ENCODE peak calls at places on chromosome 5, in eight cellular contexts. N is SK-N-SH, M is A549, A is WTC11, C is GM12878, E is HCT116, G is NB4, W is K562. K is an unnamed sample.

GRCh38 chr5:136677219-136677618 is 311.9 kb upstream of the TRPC7 start:
- DNase-seq in N (no peak), M (no peak), A (no peak), C (no peak), E (no peak), G (no peak), W (no peak), K (no peak)

GRCh38 chr5:133509742-133510079 is 102.6 kb downstream of the FSTL4 start:
- DNase-seq in N (peak), M (no peak), A (no peak), C (no peak), E (no peak), G (no peak), W (no peak), K (no peak)

GRCh38 chr5:14337603-14338002 is 194.5 kb downstream of the TRIO start:
- DNase-seq in N (no peak), M (no peak), A (no peak), C (no peak), E (no peak), G (no peak), W (no peak), K (no peak)

GRCh38 chr5:181053760-181054122 is 13.7 kb downstream of the BTNL9 start:
- DNase-seq in N (no peak), M (no peak), A (peak), C (no peak), E (no peak), G (no peak), W (no peak), K (no peak)

GRCh38 chr5:72427488-72428437 is 79.4 kb downstream of the ZNF366 start:
- DNase-seq in N (no peak), M (no peak), A (no peak), C (no peak), E (no peak), G (no peak), W (no peak), K (peak)

GRCh38 chr5:37875051-37875787 is 35.4 kb upstream of the GDNF start:
- DNase-seq in N (no peak), M (no peak), A (no peak), C (no peak), E (no peak), G (peak), W (no peak), K (no peak)

GRCh38 chr5:72467987-72468386 is 39.2 kb downstream of the ZNF366 start:
- DNase-seq in N (no peak), M (no peak), A (no peak), C (no peak), E (no peak), G (peak), W (no peak), K (peak)

GRCh38 chr5:34686762-34687268 is 30.7 kb downstream of the RAI14 start:
- DNase-seq in N (no peak), M (peak), A (no peak), C (no peak), E (peak), G (peak), W (peak), K (peak)

GRCh38 chr5:35030426-35030825 is 17.3 kb downstream of the AGXT2 start:
- DNase-seq in N (no peak), M (no peak), A (no peak), C (no peak), E (no peak), G (peak), W (no peak), K (no peak)

GRCh38 chr5:87383216-87383615 is 29.5 kb downstream of the CCNH start:
- DNase-seq in N (no peak), M (no peak), A (no peak), C (no peak), E (no peak), G (no peak), W (no peak), K (no peak)

GRCh38 chr5:52786937-52787599 is 648 bp upstream of the ITGA1 start:
- DNase-seq in N (no peak), M (no peak), A (peak), C (no peak), E (peak), G (peak), W (no peak), K (peak)

GRCh38 chr5:123099514-123100151 is 10.6 kb downstream of the PRDM6 start:
- DNase-seq in N (peak), M (peak), A (peak), C (no peak), E (peak), G (peak), W (no peak), K (no peak)

GRCh38 chr5:180784497-180785097 is 18.0 kb downstream of the MGAT1 start:
- DNase-seq in N (peak), M (peak), A (peak), C (no peak), E (peak), G (peak), W (peak), K (peak)

GRCh38 chr5:153562189-153562588 is 71.7 kb downstream of the GRIA1 start:
- DNase-seq in N (no peak), M (no peak), A (no peak), C (no peak), E (no peak), G (no peak), W (no peak), K (no peak)

GRCh38 chr5:165630211-165630866 is 2124.9 kb downstream of the MAT2B start:
- DNase-seq in N (peak), M (peak), A (peak), C (peak), E (no peak), G (peak), W (peak), K (peak)

GRCh38 chr5:123605822-123606221 is 93.8 kb downstream of the CSNK1G3 start:
- DNase-seq in N (no peak), M (no peak), A (no peak), C (no peak), E (no peak), G (no peak), W (no peak), K (no peak)

GRCh38 chr5:151092750-151093149 is 11.9 kb upstream of the TNIP1 start:
- DNase-seq in N (no peak), M (no peak), A (no peak), C (no peak), E (no peak), G (peak), W (no peak), K (no peak)

GRCh38 chr5:133383580-133383939 is 228.8 kb downstream of the FSTL4 start:
- DNase-seq in N (no peak), M (no peak), A (no peak), C (no peak), E (no peak), G (no peak), W (no peak), K (no peak)

GRCh38 chr5:171612749-171613148 is 172.9 kb upstream of the SMIM23 start:
- DNase-seq in N (no peak), M (no peak), A (no peak), C (no peak), E (no peak), G (no peak), W (no peak), K (no peak)

GRCh38 chr5:72308853-72309191 is 11.2 kb downstream of the MRPS27 start:
- DNase-seq in N (no peak), M (no peak), A (no peak), C (no peak), E (no peak), G (no peak), W (no peak), K (no peak)

GRCh38 chr5:81505672-81506071 is 111.7 kb upstream of the ACOT12 start:
- DNase-seq in N (no peak), M (no peak), A (no peak), C (no peak), E (no peak), G (no peak), W (no peak), K (peak)

GRCh38 chr5:120396186-120396585 is 67.9 kb upstream of the PRR16 start:
- DNase-seq in N (no peak), M (no peak), A (no peak), C (no peak), E (no peak), G (no peak), W (no peak), K (no peak)

GRCh38 chr5:141094481-141095262 is at the start of gene PCDHB2:
- DNase-seq in N (peak), M (peak), A (peak), C (no peak), E (no peak), G (peak), W (peak), K (peak)

GRCh38 chr5:150862070-150862469 is 15.7 kb downstream of the IRGM start:
- DNase-seq in N (no peak), M (no peak), A (no peak), C (no peak), E (no peak), G (peak), W (no peak), K (no peak)

GRCh38 chr5:95848701-95849100 is 26.2 kb upstream of the GLRX start:
- DNase-seq in N (no peak), M (no peak), A (no peak), C (no peak), E (no peak), G (no peak), W (no peak), K (no peak)

GRCh38 chr5:56700711-56701110 is 114.6 kb upstream of the MAP3K1 start:
- DNase-seq in N (no peak), M (no peak), A (no peak), C (no peak), E (no peak), G (peak), W (no peak), K (no peak)

GRCh38 chr5:142664634-142665033 is 21.3 kb downstream of the FGF1 start:
- DNase-seq in N (no peak), M (no peak), A (no peak), C (no peak), E (no peak), G (peak), W (no peak), K (no peak)

DNA sequence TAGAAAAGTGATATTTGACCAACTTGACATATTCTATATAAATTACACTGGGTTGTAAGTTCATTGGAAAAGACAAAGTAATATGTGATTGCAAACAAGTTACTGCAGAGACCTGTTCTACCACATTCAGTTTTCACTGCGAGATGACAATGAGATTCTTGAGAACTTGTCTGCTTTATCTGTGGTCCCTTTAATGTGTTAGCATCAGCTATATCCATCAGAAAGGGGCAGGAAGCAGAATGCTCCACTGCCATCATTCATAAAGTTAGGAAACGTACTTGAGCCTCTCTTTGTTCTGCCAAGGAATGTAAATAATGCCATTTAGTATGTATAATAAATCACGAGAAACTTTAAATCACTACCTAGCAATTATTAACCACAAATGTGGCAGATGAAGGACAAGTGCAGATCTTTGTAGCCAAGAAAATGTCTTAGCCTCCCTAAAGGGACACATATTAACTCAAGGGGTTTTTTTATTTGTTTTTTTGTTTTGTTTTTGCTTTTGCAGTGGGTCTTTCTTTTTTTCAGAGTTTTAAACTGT is 59.5 kb downstream of the GIN1 start:
- DNase-seq in N (no peak), M (no peak), A (no peak), C (no peak), E (no peak), G (no peak), W (no peak), K (no peak)
- TF ChIP-seq MAX in N (no peak), M (no peak), A (no peak), C (no peak), E (no peak), G (no peak), W (no peak), K (no peak)

GRCh38 chr5:16304846-16305245 is 125.3 kb upstream of the MARCHF11 start:
- DNase-seq in N (no peak), M (no peak), A (no peak), C (no peak), E (no peak), G (no peak), W (no peak), K (no peak)
- TF ChIP-seq MAX in N (no peak), M (no peak), A (no peak), C (no peak), E (no peak), G (no peak), W (no peak), K (no peak)

DNA sequence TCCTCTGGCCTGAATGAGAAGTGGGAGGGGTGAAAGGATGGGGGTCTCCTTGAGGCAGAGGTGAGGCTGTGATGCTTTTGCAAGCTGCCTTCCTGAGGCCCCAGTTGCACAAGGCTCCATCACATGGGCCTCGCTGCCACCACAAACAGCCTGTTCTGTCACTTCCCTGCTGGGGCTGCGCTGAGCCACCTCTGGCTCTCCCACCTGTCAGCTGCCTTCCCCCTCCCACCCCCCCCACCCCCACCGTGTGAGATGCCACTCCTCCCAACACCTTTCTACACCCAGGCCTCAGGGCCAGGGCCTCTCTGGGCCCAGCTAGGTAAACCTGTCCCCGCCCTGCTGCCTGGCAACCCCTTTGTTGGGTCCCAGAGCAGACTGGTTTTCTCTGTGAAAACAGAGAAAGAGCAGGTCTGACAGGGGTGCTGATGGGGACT is 4.5 kb upstream of the PDLIM4 start:
- DNase-seq in N (no peak), M (no peak), A (no peak), C (no peak), E (no peak), G (peak), W (no peak), K (no peak)
- TF ChIP-seq MAX in N (no peak), M (no peak), A (no peak), C (no peak), E (no peak), G (no peak), W (no peak), K (no peak)

GRCh38 chr5:107805819-107806218 is 135.1 kb upstream of the EFNA5 start:
- DNase-seq in N (no peak), M (no peak), A (no peak), C (no peak), E (no peak), G (no peak), W (no peak), K (no peak)
- TF ChIP-seq MAX in N (no peak), M (no peak), A (no peak), C (no peak), E (no peak), G (no peak), W (no peak), K (no peak)

GRCh38 chr5:16577677-16578076 is 39.1 kb downstream of the RETREG1 start:
- DNase-seq in N (no peak), M (no peak), A (no peak), C (no peak), E (no peak), G (peak), W (no peak), K (no peak)

GRCh38 chr5:16580382-16580781 is 36.4 kb downstream of the RETREG1 start:
- DNase-seq in N (no peak), M (no peak), A (no peak), C (no peak), E (no peak), G (no peak), W (no peak), K (no peak)

GRCh38 chr5:16579142-16579541 is 37.7 kb downstream of the RETREG1 start:
- DNase-seq in N (peak), M (no peak), A (no peak), C (no peak), E (no peak), G (no peak), W (no peak), K (no peak)

GRCh38 chr5:16574789-16575785 is 41.7 kb downstream of the RETREG1 start:
- DNase-seq in N (no peak), M (no peak), A (no peak), C (no peak), E (no peak), G (no peak), W (no peak), K (no peak)

DNA sequence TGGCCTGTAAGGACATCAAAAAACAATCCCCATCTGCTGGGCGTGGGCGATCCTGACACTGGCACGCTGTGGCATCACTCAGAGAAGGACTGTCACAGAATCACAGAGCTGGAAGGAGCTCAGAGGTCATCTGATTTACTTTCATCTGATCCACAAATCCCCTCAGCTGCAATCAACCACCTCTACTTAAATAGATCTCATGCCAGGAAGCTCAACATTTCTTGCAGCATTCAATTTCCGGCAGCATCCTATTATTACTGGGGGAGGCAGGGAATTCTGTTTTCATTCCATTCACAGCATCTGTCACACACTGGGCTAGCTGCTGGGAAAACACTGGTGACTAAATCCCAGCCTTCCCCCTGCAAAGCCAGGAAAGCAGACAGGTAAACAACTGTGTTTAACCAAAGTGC is 38.3 kb downstream of the RETREG1 start:
- DNase-seq in N (peak), M (no peak), A (no peak), C (no peak), E (no peak), G (no peak), W (no peak), K (no peak)
- TF ChIP-seq MAX in N (no peak), M (no peak), A (no peak), C (no peak), E (no peak), G (no peak), W (no peak), K (no peak)

GRCh38 chr5:61397238-61397637 is 65.2 kb downstream of the ZSWIM6 start:
- DNase-seq in N (no peak), M (no peak), A (no peak), C (no peak), E (no peak), G (peak), W (no peak), K (peak)
- TF ChIP-seq MAX in N (no peak), M (peak), A (no peak), C (no peak), E (no peak), G (peak), W (no peak), K (no peak)

DNA sequence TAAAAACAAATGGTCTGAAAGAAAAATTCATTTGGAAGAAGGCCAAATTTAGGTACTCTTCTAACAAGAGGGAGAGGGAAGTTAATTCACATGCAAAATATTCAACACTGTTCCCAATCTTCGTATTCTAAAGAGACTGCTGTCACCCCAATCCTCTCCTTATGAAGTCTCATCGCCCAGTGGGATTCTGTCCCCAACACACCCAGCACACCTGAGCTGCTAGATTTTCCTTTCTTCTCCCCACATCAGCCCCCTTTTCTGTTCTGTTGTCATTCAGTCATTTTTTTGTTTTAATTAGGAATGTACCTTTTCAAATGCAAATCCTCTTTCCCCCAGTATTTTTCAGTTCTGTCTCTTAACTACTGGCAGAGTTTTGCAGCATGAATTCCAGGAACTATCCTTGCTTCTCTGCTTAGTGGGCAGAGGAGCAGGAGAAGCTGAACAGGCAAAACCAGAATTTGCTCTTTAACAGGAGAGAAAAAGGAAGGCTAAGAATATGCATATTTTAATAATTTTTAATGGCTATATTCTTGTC is 366.9 kb downstream of the MAN2A1 start:
- DNase-seq in N (no peak), M (no peak), A (no peak), C (no peak), E (no peak), G (no peak), W (no peak), K (no peak)
- TF ChIP-seq MAX in N (no peak), M (no peak), A (no peak), C (no peak), E (no peak), G (no peak), W (no peak), K (no peak)

GRCh38 chr5:1037123-1037670 is 28.6 kb downstream of the NKD2 start:
- DNase-seq in N (peak), M (no peak), A (no peak), C (no peak), E (no peak), G (no peak), W (no peak), K (no peak)
- TF ChIP-seq MAX in N (no peak), M (no peak), A (no peak), C (no peak), E (no peak), G (no peak), W (no peak), K (no peak)

K was measured in endothelial cell of umbilical vein.